ENCODE peak calls at places on chromosomes 5 and 9, in eight cellular contexts. One of them, this sample, is unnamed.

GRCh38 chr5:177479774-177480173 is 6.3 kb upstream of the DBN1 start:
- DNase-seq in HFF-Myc: no peak
- DNase-seq in fibroblast of mammary gland: peak; percentile 86
- DNase-seq in A549: no peak
- DNase-seq in BE2C: no peak
- DNase-seq in K562: no peak
- DNase-seq in foreskin fibroblast: no peak
- DNase-seq in AG04449: no peak
- DNase-seq in this sample: peak; percentile 69

GRCh38 chr9:105413486-105414068 is 34.3 kb upstream of the FSD1L start:
- DNase-seq in HFF-Myc: no peak
- DNase-seq in AG04449: no peak
- DNase-seq in BE2C: peak; percentile 21
- DNase-seq in A549: peak; percentile 29
- DNase-seq in K562: peak; percentile 10
- DNase-seq in fibroblast of mammary gland: peak; percentile 66
- DNase-seq in foreskin fibroblast: peak; percentile 48
- DNase-seq in this sample: peak; percentile 54

GRCh38 chr9:130899051-130899748 is 2.6 kb upstream of the QRFP start:
- DNase-seq in BE2C: no peak
- DNase-seq in fibroblast of mammary gland: no peak
- DNase-seq in A549: no peak
- DNase-seq in K562: peak; percentile 66
- DNase-seq in foreskin fibroblast: no peak
- DNase-seq in AG04449: no peak
- DNase-seq in HFF-Myc: no peak
- DNase-seq in this sample: no peak

GRCh38 chr5:80186634-80187033 is 69.2 kb downstream of the SERINC5 start:
- DNase-seq in A549: no peak
- DNase-seq in foreskin fibroblast: no peak
- DNase-seq in K562: no peak
- DNase-seq in fibroblast of mammary gland: peak; percentile 49
- DNase-seq in HFF-Myc: no peak
- DNase-seq in AG04449: no peak
- DNase-seq in BE2C: no peak
- DNase-seq in this sample: peak; percentile 86

GRCh38 chr5:77957931-77958476 is 181.9 kb upstream of the TBCA start:
- DNase-seq in AG04449: no peak
- DNase-seq in foreskin fibroblast: no peak
- DNase-seq in BE2C: no peak
- DNase-seq in fibroblast of mammary gland: no peak
- DNase-seq in K562: no peak
- DNase-seq in A549: no peak
- DNase-seq in HFF-Myc: no peak
- DNase-seq in this sample: no peak

GRCh38 chr5:124061663-124062062 is 549.7 kb downstream of the CSNK1G3 start:
- DNase-seq in HFF-Myc: no peak
- DNase-seq in foreskin fibroblast: peak; percentile 59
- DNase-seq in AG04449: no peak
- DNase-seq in BE2C: no peak
- DNase-seq in K562: no peak
- DNase-seq in A549: no peak
- DNase-seq in fibroblast of mammary gland: peak; percentile 81
- DNase-seq in this sample: peak; percentile 88

GRCh38 chr5:115888027-115888426 is 46.3 kb downstream of the AP3S1 start:
- DNase-seq in foreskin fibroblast: no peak
- DNase-seq in BE2C: no peak
- DNase-seq in A549: no peak
- DNase-seq in AG04449: no peak
- DNase-seq in fibroblast of mammary gland: peak; percentile 48
- DNase-seq in HFF-Myc: no peak
- DNase-seq in K562: no peak
- DNase-seq in this sample: peak; percentile 69

GRCh38 chr9:83633260-83633659 is 10.3 kb downstream of the IDNK start:
- DNase-seq in K562: no peak
- DNase-seq in A549: no peak
- DNase-seq in fibroblast of mammary gland: no peak
- DNase-seq in foreskin fibroblast: no peak
- DNase-seq in HFF-Myc: no peak
- DNase-seq in AG04449: no peak
- DNase-seq in BE2C: no peak
- DNase-seq in this sample: no peak

GRCh38 chr9:99274511-99274910 is 52.4 kb downstream of the SEC61B start:
- DNase-seq in A549: no peak
- DNase-seq in fibroblast of mammary gland: no peak
- DNase-seq in K562: no peak
- DNase-seq in BE2C: no peak
- DNase-seq in HFF-Myc: no peak
- DNase-seq in foreskin fibroblast: no peak
- DNase-seq in AG04449: no peak
- DNase-seq in this sample: no peak

GRCh38 chr9:13082796-13083195 is 196.7 kb downstream of the MPDZ start:
- DNase-seq in K562: no peak
- DNase-seq in BE2C: no peak
- DNase-seq in HFF-Myc: no peak
- DNase-seq in AG04449: no peak
- DNase-seq in foreskin fibroblast: no peak
- DNase-seq in A549: no peak
- DNase-seq in fibroblast of mammary gland: no peak
- DNase-seq in this sample: no peak

GRCh38 chr9:116264361-116264760 is 110.8 kb downstream of the PAPPA start:
- DNase-seq in foreskin fibroblast: no peak
- DNase-seq in fibroblast of mammary gland: no peak
- DNase-seq in K562: no peak
- DNase-seq in HFF-Myc: no peak
- DNase-seq in AG04449: no peak
- DNase-seq in A549: no peak
- DNase-seq in BE2C: no peak
- DNase-seq in this sample: no peak

GRCh38 chr5:93894471-93895354 is 153.3 kb upstream of the POU5F2 start:
- DNase-seq in A549: no peak
- DNase-seq in BE2C: no peak
- DNase-seq in fibroblast of mammary gland: peak; percentile 28
- DNase-seq in foreskin fibroblast: no peak
- DNase-seq in AG04449: no peak
- DNase-seq in HFF-Myc: no peak
- DNase-seq in K562: no peak
- DNase-seq in this sample: peak; percentile 57

GRCh38 chr5:124628721-124629596 is 117.5 kb downstream of the ZNF608 start:
- DNase-seq in BE2C: peak; percentile 88
- DNase-seq in foreskin fibroblast: peak; percentile 99
- DNase-seq in A549: peak; percentile 95
- DNase-seq in AG04449: peak; percentile 75
- DNase-seq in fibroblast of mammary gland: peak; percentile 98
- DNase-seq in HFF-Myc: peak; percentile 92
- DNase-seq in K562: peak; percentile 91
- DNase-seq in this sample: peak; percentile 98

GRCh38 chr5:43664641-43665040 is 61.7 kb downstream of the NNT start:
- DNase-seq in foreskin fibroblast: no peak
- DNase-seq in BE2C: no peak
- DNase-seq in A549: no peak
- DNase-seq in K562: no peak
- DNase-seq in HFF-Myc: no peak
- DNase-seq in fibroblast of mammary gland: peak; percentile 47
- DNase-seq in AG04449: no peak
- DNase-seq in this sample: no peak

GRCh38 chr5:63959177-63959982 is 2.9 kb downstream of the HTR1A start:
- DNase-seq in HFF-Myc: no peak
- DNase-seq in foreskin fibroblast: no peak
- DNase-seq in fibroblast of mammary gland: peak; percentile 5
- DNase-seq in AG04449: no peak
- DNase-seq in A549: no peak
- DNase-seq in K562: no peak
- DNase-seq in BE2C: peak; percentile 59
- DNase-seq in this sample: no peak

GRCh38 chr5:158301186-158301585 is 442.2 kb upstream of the CLINT1 start:
- DNase-seq in A549: no peak
- DNase-seq in HFF-Myc: no peak
- DNase-seq in BE2C: no peak
- DNase-seq in K562: no peak
- DNase-seq in foreskin fibroblast: no peak
- DNase-seq in fibroblast of mammary gland: no peak
- DNase-seq in AG04449: no peak
- DNase-seq in this sample: peak; percentile 23

GRCh38 chr9:32339424-32339823 is 45.0 kb upstream of the ACO1 start:
- DNase-seq in foreskin fibroblast: no peak
- DNase-seq in AG04449: no peak
- DNase-seq in K562: no peak
- DNase-seq in HFF-Myc: no peak
- DNase-seq in A549: no peak
- DNase-seq in BE2C: no peak
- DNase-seq in fibroblast of mammary gland: no peak
- DNase-seq in this sample: no peak

GRCh38 chr9:32335127-32335526 is 49.3 kb upstream of the ACO1 start:
- DNase-seq in AG04449: no peak
- DNase-seq in BE2C: no peak
- DNase-seq in K562: no peak
- DNase-seq in fibroblast of mammary gland: no peak
- DNase-seq in A549: no peak
- DNase-seq in HFF-Myc: no peak
- DNase-seq in foreskin fibroblast: no peak
- DNase-seq in this sample: no peak

GRCh38 chr9:32331240-32331639 is 53.2 kb upstream of the ACO1 start:
- DNase-seq in BE2C: no peak
- DNase-seq in A549: no peak
- DNase-seq in fibroblast of mammary gland: no peak
- DNase-seq in foreskin fibroblast: no peak
- DNase-seq in HFF-Myc: no peak
- DNase-seq in AG04449: no peak
- DNase-seq in K562: peak; percentile 6
- DNase-seq in this sample: no peak

DNA sequence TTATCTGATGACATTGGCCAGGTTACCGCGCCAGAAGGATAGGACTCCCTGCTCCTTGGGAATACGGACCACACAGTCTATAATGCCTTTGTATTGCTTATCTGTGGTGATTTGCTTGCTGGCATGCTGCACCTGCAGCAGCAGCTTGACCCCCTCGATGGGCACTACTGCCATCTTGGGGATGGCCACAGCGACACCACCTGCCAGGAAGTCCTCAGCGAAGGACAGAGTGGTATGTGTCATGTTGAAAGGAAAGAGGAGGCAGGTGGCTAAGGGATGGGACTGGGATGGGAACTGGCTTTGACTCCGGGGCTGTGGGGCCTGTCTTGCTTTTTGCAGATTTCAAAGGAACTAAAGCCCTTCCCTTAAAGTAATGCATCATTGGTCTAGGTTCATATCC is 50.3 kb upstream of the ACO1 start:
- DNase-seq in foreskin fibroblast: no peak
- DNase-seq in A549: no peak
- DNase-seq in HFF-Myc: no peak
- DNase-seq in AG04449: no peak
- DNase-seq in K562: no peak
- DNase-seq in BE2C: no peak
- DNase-seq in fibroblast of mammary gland: no peak
- DNase-seq in this sample: no peak
- TF ChIP-seq CTCF in foreskin fibroblast: no peak
- TF ChIP-seq CTCF in A549: no peak
- TF ChIP-seq CTCF in HFF-Myc: no peak
- TF ChIP-seq CTCF in AG04449: no peak
- TF ChIP-seq CTCF in K562: no peak
- TF ChIP-seq CTCF in BE2C: no peak
- TF ChIP-seq CTCF in fibroblast of mammary gland: no peak
- TF ChIP-seq CTCF in this sample: no peak

DNA sequence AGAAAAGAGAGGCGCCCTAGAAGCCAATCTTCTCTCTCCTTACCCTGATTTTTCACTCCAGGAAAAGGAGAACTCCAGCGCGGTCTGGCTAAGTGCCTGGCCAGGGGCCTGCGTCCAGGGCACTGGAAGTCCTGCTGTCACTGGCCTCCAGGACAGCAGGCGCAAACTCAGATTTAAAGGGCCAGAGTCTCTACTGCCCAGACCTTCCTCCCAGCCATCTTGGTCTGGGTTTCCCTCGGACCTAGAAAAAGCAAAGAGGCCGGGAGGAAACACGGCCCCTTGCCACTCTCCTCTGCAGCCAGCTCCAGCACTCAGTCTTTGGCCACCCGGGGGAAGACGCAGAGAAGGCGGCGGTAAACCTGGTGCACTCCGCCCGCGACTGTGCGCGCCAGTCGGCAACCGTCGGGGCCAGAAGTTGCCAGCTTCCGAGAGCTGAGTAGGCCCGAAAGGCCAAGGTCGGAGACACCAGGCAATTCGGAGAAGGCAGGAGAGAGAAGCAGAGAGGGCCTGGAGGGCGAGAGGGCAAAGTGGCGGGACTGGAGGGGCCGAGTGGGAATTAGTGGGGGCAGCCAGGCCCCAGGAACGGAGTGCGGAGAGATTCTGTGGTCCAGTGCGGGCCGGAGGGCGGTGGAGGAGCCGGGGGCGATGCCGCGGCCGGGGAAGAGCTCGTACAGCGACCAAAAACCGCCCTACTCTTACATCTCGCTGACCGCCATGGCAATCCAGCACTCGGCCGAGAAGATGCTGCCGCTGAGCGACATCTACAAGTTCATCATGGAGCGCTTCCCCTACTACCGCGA is at the start of gene FOXB2:
- DNase-seq in A549: no peak
- DNase-seq in AG04449: no peak
- DNase-seq in fibroblast of mammary gland: no peak
- DNase-seq in HFF-Myc: no peak
- DNase-seq in BE2C: no peak
- DNase-seq in foreskin fibroblast: no peak
- DNase-seq in K562: no peak
- DNase-seq in this sample: no peak
- H3K4me3 ChIP-seq in A549: peak within 1 kb of the TSS; percentile 41
- H3K4me3 ChIP-seq in AG04449: no peak within 1 kb of the TSS
- H3K4me3 ChIP-seq in fibroblast of mammary gland: no peak within 1 kb of the TSS
- H3K4me3 ChIP-seq in HFF-Myc: no peak within 1 kb of the TSS
- H3K4me3 ChIP-seq in BE2C: peak within 1 kb of the TSS; percentile 28
- H3K4me3 ChIP-seq in foreskin fibroblast: no peak within 1 kb of the TSS
- H3K4me3 ChIP-seq in K562: no peak within 1 kb of the TSS
- H3K4me3 ChIP-seq in this sample: no peak within 1 kb of the TSS

GRCh38 chr9:96619491-96620154 is at the start of gene CDC14B:
- DNase-seq in HFF-Myc: peak; percentile 54
- DNase-seq in AG04449: peak; percentile 28
- DNase-seq in fibroblast of mammary gland: peak; percentile 82
- DNase-seq in K562: peak; percentile 91
- DNase-seq in A549: peak; percentile 90
- DNase-seq in BE2C: peak; percentile 84
- DNase-seq in foreskin fibroblast: peak; percentile 78
- DNase-seq in this sample: peak; percentile 91
- TF ChIP-seq CTCF in HFF-Myc: no peak
- TF ChIP-seq CTCF in AG04449: peak; percentile 15
- TF ChIP-seq CTCF in fibroblast of mammary gland: no peak
- TF ChIP-seq CTCF in K562: peak; percentile 62
- TF ChIP-seq CTCF in A549: peak; percentile 56
- TF ChIP-seq CTCF in BE2C: no peak
- TF ChIP-seq CTCF in foreskin fibroblast: no peak
- TF ChIP-seq CTCF in this sample: no peak

DNA sequence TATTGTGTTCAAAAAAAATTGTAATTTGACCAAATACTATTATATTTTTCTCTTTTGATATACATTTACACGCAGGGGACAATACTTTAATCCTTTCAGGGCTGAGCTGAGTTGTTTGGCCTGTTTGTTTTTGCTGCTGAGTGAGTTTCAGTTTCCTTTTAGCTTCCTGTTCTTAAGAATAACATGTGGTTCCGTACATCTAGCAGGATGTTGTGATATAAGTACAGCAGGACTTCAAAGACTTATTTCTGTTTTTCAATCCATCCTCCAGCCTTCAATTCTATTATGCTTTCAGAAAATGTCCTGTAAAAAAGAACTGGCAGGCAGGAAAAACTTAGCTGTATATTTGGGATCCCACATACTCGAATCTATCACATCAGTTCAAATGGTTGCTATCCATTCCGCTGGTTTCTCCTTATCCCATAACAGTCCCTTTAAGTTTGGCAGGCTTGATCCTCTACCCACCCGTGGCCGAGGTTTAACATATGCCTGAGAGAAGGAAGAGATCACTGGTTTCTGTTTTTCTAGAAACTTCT is 1037.3 kb upstream of the ACO1 start:
- DNase-seq in HFF-Myc: no peak
- DNase-seq in foreskin fibroblast: peak; percentile 4
- DNase-seq in fibroblast of mammary gland: peak; percentile 2
- DNase-seq in A549: no peak
- DNase-seq in AG04449: no peak
- DNase-seq in BE2C: no peak
- DNase-seq in K562: no peak
- DNase-seq in this sample: peak; percentile 90
- H3K4me3 ChIP-seq in HFF-Myc: no peak overlapping the region
- H3K4me3 ChIP-seq in foreskin fibroblast: no peak overlapping the region
- H3K4me3 ChIP-seq in fibroblast of mammary gland: no peak overlapping the region
- H3K4me3 ChIP-seq in A549: no peak overlapping the region
- H3K4me3 ChIP-seq in AG04449: no peak overlapping the region
- H3K4me3 ChIP-seq in BE2C: no peak overlapping the region
- H3K4me3 ChIP-seq in K562: no peak overlapping the region
- H3K4me3 ChIP-seq in this sample: peak overlapping the region; percentile 37

This sample was measured in choroid plexus epithelial cell.